ENCODE peak calls at places on chromosomes 12 and 14, in seven cellular contexts. G, L, E, Z, U, S and O are unnamed samples.
A peak's percentile ranks its signal among the peaks of the same experiment; 100 is the strongest.

GRCh38 chr14:24074625-24075484 is 3.5 kb downstream of the CPNE6 start:
- DNase-seq in L (no peak), E (no peak), S (no peak), Z (no peak), U (no peak), G (no peak), O (no peak)

GRCh38 chr12:5268424-5269210 is 163.3 kb upstream of the NTF3 start:
- DNase-seq in U (no peak), E (no peak), G (peak; percentile 45), Z (no peak), S (no peak), L (no peak), O (no peak)

GRCh38 chr14:104934380-104934733 is 9.7 kb downstream of the PLD4 start:
- DNase-seq in G (no peak), Z (no peak), U (no peak), E (no peak), L (no peak), S (no peak), O (no peak)

GRCh38 chr12:29317556-29318363 is 63.2 kb downstream of the ERGIC2 start:
- DNase-seq in E (no peak), Z (peak; percentile 30), U (peak; percentile 49), S (peak; percentile 60), G (peak; percentile 10), L (no peak), O (peak; percentile 30)

GRCh38 chr14:92794547-92794941 is 439 bp downstream of the GOLGA5 start:
- DNase-seq in E (no peak), Z (no peak), S (no peak), L (no peak), U (no peak), G (no peak), O (no peak)

GRCh38 chr12:124685689-124685993 is 118.2 kb upstream of the NCOR2 start:
- DNase-seq in Z (no peak), G (no peak), S (no peak), E (no peak), L (no peak), U (no peak), O (no peak)

GRCh38 chr12:3228587-3228986 is 151.4 kb downstream of the TSPAN9 start:
- DNase-seq in E (no peak), S (peak; percentile 61), L (no peak), Z (no peak), U (no peak), G (no peak), O (no peak)

GRCh38 chr12:14071833-14072232 is 90.4 kb upstream of the GRIN2B start:
- DNase-seq in Z (no peak), S (no peak), E (no peak), U (no peak), L (no peak), G (no peak), O (no peak)

GRCh38 chr14:90510208-90510607 is 113.4 kb downstream of the CALM1 start:
- DNase-seq in L (no peak), U (no peak), E (no peak), S (no peak), Z (no peak), G (peak; percentile 92), O (no peak)

GRCh38 chr12:77888611-77889010 is 57.9 kb downstream of the NAV3 start:
- DNase-seq in G (no peak), U (no peak), L (no peak), S (peak; percentile 20), Z (no peak), E (no peak), O (no peak)

GRCh38 chr12:115740586-115741155 is 536.8 kb downstream of the MED13L start:
- DNase-seq in E (no peak), G (no peak), L (no peak), U (no peak), S (no peak), Z (no peak), O (no peak)

GRCh38 chr12:19712041-19712440 is 272.7 kb downstream of the AEBP2 start:
- DNase-seq in G (no peak), Z (no peak), E (no peak), U (no peak), L (no peak), S (peak; percentile 38), O (no peak)

GRCh38 chr12:124379938-124380754 is 85.3 kb downstream of the RFLNA start:
- DNase-seq in U (no peak), S (no peak), L (no peak), E (no peak), Z (no peak), G (no peak), O (no peak)

GRCh38 chr14:102462391-102462790 is 47.2 kb downstream of the ANKRD9 start:
- DNase-seq in E (no peak), G (no peak), S (no peak), Z (no peak), U (no peak), L (no peak), O (no peak)

GRCh38 chr12:10563966-10564365 is 49.4 kb downstream of the MAGOHB start:
- DNase-seq in Z (no peak), L (no peak), S (no peak), E (no peak), U (no peak), G (no peak), O (no peak)

GRCh38 chr12:18275974-18276373 is 14.7 kb downstream of the PIK3C2G start:
- DNase-seq in Z (no peak), E (no peak), G (no peak), L (no peak), U (no peak), S (no peak), O (no peak)

GRCh38 chr14:29123017-29123416 is 356.4 kb downstream of the FOXG1 start:
- DNase-seq in S (no peak), E (no peak), L (no peak), Z (no peak), G (no peak), U (no peak), O (no peak)